ENCODE peak calls at places on chromosomes 11 and 22, in ten cellular contexts. Z is fibroblast of villous mesenchyme, E is GM13976, I is RWPE1, U is endothelial cell, A is AG04449, H is GM23338, K is Calu3, L is HFFc6, Y is IMR-90. S is an unnamed sample.
A peak's percentile ranks its signal among the peaks of the same experiment; 100 is the strongest.

GRCh38 chr22:36411589-36412258 is 24.0 kb upstream of the MYH9 start:
- DNase-seq in Y (no peak), I (no peak), U (no peak), L (no peak), K (no peak), Z (no peak), H (no peak), E (no peak), A (no peak), S (peak; percentile 20)

GRCh38 chr11:13535819-13536218 is 40.0 kb upstream of the PTH start:
- DNase-seq in I (no peak), L (no peak), E (no peak), Z (peak; percentile 1), K (no peak), U (no peak), A (no peak), H (peak; percentile 77), Y (no peak), S (no peak)

GRCh38 chr11:105923814-105924213 is 98.2 kb downstream of the MSANTD4 start:
- DNase-seq in H (no peak), A (no peak), I (no peak), U (no peak), Y (peak; percentile 82), Z (peak; percentile 28), L (peak; percentile 6), K (no peak), E (no peak), S (no peak)

GRCh38 chr22:30023099-30023498 is 57.2 kb upstream of the HORMAD2 start:
- DNase-seq in E (no peak), Z (no peak), U (no peak), I (no peak), Y (peak; percentile 28), H (no peak), A (no peak), L (no peak), K (no peak), S (no peak)

GRCh38 chr11:118530683-118531596 is at the start of gene TMEM25:
- DNase-seq in Y (peak; percentile 32), U (peak; percentile 70), E (peak; percentile 95), L (no peak), I (peak; percentile 75), K (peak; percentile 63), A (no peak), H (peak; percentile 86), Z (peak; percentile 47), S (peak; percentile 73)

GRCh38 chr11:46418751-46419150 is 27.2 kb upstream of the CHRM4 start:
- DNase-seq in I (no peak), U (no peak), Z (no peak), Y (no peak), A (no peak), H (peak; percentile 36), K (no peak), E (no peak), L (no peak), S (no peak)

GRCh38 chr22:50012201-50013181 is at the start of gene IL17REL:
- DNase-seq in Z (peak; percentile 38), K (peak; percentile 36), L (peak; percentile 6), A (no peak), Y (peak; percentile 10), U (peak; percentile 8), I (no peak), E (no peak), H (no peak), S (no peak)

GRCh38 chr11:72774499-72774898 is 19.3 kb downstream of the STARD10 start:
- DNase-seq in K (no peak), L (no peak), H (no peak), U (no peak), I (no peak), E (no peak), Y (no peak), Z (no peak), A (no peak), S (no peak)

GRCh38 chr11:94519478-94520084 is 7.3 kb downstream of the C11orf97 start:
- DNase-seq in H (peak; percentile 62), L (peak; percentile 25), U (no peak), E (peak; percentile 45), K (no peak), I (peak; percentile 30), Z (peak; percentile 38), Y (peak; percentile 49), A (no peak), S (no peak)

GRCh38 chr11:86551286-86551685 is 121.1 kb downstream of the ME3 start:
- DNase-seq in U (no peak), E (no peak), Y (peak; percentile 95), A (peak; percentile 82), H (no peak), K (peak; percentile 35), I (peak; percentile 64), L (peak; percentile 89), Z (peak; percentile 93), S (no peak)

GRCh38 chr11:41286751-41287150 is 172.7 kb downstream of the LRRC4C start:
- DNase-seq in K (no peak), Z (no peak), A (no peak), U (no peak), E (no peak), L (no peak), Y (no peak), I (no peak), H (no peak), S (no peak)

DNA sequence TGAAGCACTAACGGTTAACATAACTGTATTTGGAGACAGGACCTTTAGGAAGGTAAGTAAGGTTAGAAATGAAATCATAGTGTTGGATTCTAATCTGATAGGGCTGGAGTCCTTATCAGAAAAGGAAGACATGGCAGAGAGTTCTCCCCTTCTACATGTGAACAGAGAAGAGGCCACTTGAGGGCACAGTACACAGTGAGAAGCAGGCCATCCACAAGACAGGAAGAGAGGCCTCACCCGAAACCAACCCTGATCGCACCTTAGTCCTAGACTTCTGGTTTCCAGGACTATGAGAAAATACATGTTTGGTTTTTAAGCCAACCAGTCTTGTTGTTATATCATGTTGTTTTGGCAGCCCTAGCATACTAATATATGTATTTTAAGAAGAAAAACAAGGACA is 170.0 kb downstream of the LRRC4C start:
- DNase-seq in Y (no peak), U (no peak), A (no peak), E (no peak), L (no peak), K (no peak), I (no peak), Z (no peak), H (peak; percentile 4), S (no peak)
- TF ChIP-seq CTCF in Y (no peak), U (no peak), A (no peak), E (no peak), L (no peak), K (no peak), I (no peak), Z (no peak), H (peak; percentile 41), S (no peak)

DNA sequence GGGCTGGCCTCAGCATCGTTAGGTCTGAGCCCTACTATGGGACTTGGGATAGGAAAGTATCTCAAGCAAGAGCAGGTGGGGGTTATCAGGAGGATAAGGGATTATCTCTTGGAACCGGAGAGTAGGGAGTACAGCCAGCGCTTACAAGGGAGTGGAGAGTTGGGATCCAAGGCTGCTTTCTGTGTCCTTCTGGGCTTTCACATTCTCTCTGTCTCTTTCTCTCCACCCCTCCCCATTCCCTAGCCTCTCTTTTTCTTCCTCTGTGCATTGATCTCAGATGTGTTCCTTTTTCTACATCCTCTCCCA is 170.2 kb downstream of the BUD13 start:
- DNase-seq in Y (no peak), K (no peak), Z (no peak), L (no peak), E (no peak), A (no peak), I (no peak), U (no peak), H (no peak), S (no peak)
- TF ChIP-seq CTCF in Y (no peak), K (no peak), Z (no peak), L (no peak), E (no peak), A (no peak), I (no peak), U (no peak), H (no peak), S (no peak)

GRCh38 chr11:126268361-126268707 is 361 bp downstream of the SRPRA start:
- DNase-seq in I (peak; percentile 49), H (peak; percentile 55), A (no peak), E (no peak), Z (no peak), K (no peak), Y (no peak), L (no peak), U (peak; percentile 20), S (no peak)

GRCh38 chr11:126268708-126269579 is at the start of the genes FOXRED1 and SRPRA:
- DNase-seq in K (peak; percentile 98), A (peak; percentile 89), H (peak; percentile 99), L (peak; percentile 99), E (peak; percentile 100), Y (peak; percentile 99), I (peak; percentile 100), U (peak; percentile 100), Z (peak; percentile 99), S (peak; percentile 99)

GRCh38 chr11:126263489-126263888 is 5.2 kb downstream of the SRPRA start:
- DNase-seq in E (no peak), Y (no peak), L (no peak), K (no peak), A (no peak), U (no peak), Z (no peak), I (no peak), H (no peak), S (no peak)

GRCh38 chr11:126267650-126268049 is 1.0 kb downstream of the SRPRA start:
- DNase-seq in K (no peak), Z (no peak), H (no peak), I (no peak), A (no peak), U (no peak), Y (no peak), E (no peak), L (no peak), S (no peak)

GRCh38 chr11:126265801-126266200 is 2.9 kb downstream of the SRPRA start:
- DNase-seq in Z (no peak), L (peak; percentile 9), K (no peak), A (no peak), H (no peak), I (no peak), U (no peak), E (no peak), Y (peak; percentile 11), S (no peak)
- TF ChIP-seq CTCF in Z (no peak), L (peak; percentile 15), K (no peak), A (no peak), H (no peak), I (no peak), U (no peak), E (no peak), Y (no peak), S (no peak)

DNA sequence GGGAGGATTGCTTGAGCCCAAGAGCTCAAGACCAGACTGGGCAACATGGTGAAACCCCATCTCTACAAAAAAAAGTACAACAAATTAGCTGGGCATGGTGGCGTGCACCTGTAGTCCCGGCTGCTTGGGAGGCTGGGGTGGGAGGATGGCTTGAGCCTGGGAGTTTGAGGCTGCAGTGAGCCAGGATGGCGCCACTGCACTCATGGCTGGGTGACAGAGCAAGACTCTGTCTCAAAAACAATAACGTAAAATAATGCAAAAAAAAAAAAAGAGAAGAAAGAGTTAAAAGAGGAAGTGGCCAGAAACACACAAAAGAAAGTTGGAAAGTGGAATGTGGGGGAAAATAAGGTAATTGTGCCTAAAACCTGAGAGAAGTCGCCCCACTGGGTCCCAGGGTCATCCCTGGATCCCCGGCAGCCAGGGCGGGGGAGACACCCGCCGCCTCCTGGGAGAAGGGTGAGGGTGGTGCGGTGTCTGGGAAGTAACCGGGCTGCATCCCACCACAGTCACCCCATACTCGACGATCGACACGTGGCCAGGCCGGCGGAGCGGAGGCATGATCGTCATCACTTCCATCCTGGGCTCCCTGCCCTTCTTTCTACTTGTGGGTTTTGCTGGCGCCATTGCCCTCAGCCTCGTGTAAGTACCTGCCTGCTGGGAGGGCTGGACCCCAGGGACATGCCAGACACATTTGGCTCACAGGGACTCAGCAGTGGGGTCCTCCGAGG is 8.1 kb downstream of the UPK3A start:
- DNase-seq in L (no peak), Z (no peak), H (no peak), I (no peak), A (no peak), Y (no peak), U (no peak), K (no peak), E (no peak), S (no peak)
- TF ChIP-seq CTCF in L (no peak), Z (no peak), H (no peak), I (no peak), A (no peak), Y (no peak), U (no peak), K (no peak), E (no peak), S (no peak)

S was measured in CD4-positive, alpha-beta T cell.